ENCODE peak calls at places on chromosomes 3 and 15, in five cellular contexts. X is EH, P is kidney glomerular epithelial cell, A is lung, C is SHP77 treated with DMSO at 0.1 percent for 48 hours. V is an unnamed sample.
A peak's percentile ranks its signal among the peaks of the same experiment; 100 is the strongest.

GRCh38 chr3:41053220-41053619 is 146.1 kb upstream of the CTNNB1 start:
- DNase-seq in X (no peak), P (no peak), A (no peak), C (no peak), V (no peak)

GRCh38 chr15:32091505-32092380 is 61.4 kb downstream of the CHRNA7 start:
- DNase-seq in X (no peak), P (no peak), A (no peak), C (no peak), V (no peak)

GRCh38 chr3:113297281-113297680 is 85.9 kb downstream of the BOC start:
- DNase-seq in X (no peak), P (no peak), A (no peak), C (no peak), V (no peak)

GRCh38 chr3:48273594-48274211 is 32.8 kb downstream of the ZNF589 start:
- DNase-seq in X (peak; percentile 70), P (peak; percentile 38), A (peak; percentile 66), C (no peak), V (peak; percentile 34)

GRCh38 chr3:79019137-79019923 is 748.5 kb downstream of the ROBO1 start:
- DNase-seq in X (peak; percentile 93), P (peak; percentile 82), A (peak; percentile 79), C (peak; percentile 89), V (no peak)

GRCh38 chr15:99169769-99170311 is 65.0 kb downstream of the SYNM start:
- DNase-seq in X (peak; percentile 89), P (no peak), A (no peak), C (no peak), V (no peak)

GRCh38 chr15:54619180-54619579 is 577.6 kb downstream of the RSL24D1 start:
- DNase-seq in X (no peak), P (no peak), A (no peak), C (no peak), V (no peak)

GRCh38 chr3:182755308-182756106 is 37.8 kb upstream of the ATP11B start:
- DNase-seq in X (peak; percentile 20), P (no peak), A (no peak), C (no peak), V (no peak)

GRCh38 chr15:51131596-51132290 is 37.0 kb upstream of the TNFAIP8L3 start:
- DNase-seq in X (peak; percentile 35), P (no peak), A (no peak), C (no peak), V (no peak)

GRCh38 chr15:95448531-95449210 is 881.8 kb upstream of the NR2F2 start:
- DNase-seq in X (peak; percentile 75), P (peak; percentile 73), A (no peak), C (no peak), V (no peak)

GRCh38 chr15:77409259-77410156 is 10.4 kb downstream of the PEAK1 start:
- DNase-seq in X (peak; percentile 28), P (no peak), A (no peak), C (no peak), V (no peak)

GRCh38 chr15:59751552-59752413 is 62.7 kb upstream of the BNIP2 start:
- DNase-seq in X (no peak), P (no peak), A (no peak), C (no peak), V (no peak)

GRCh38 chr3:195159117-195159818 is 111.7 kb downstream of the XXYLT1 start:
- DNase-seq in X (no peak), P (no peak), A (no peak), C (no peak), V (no peak)

GRCh38 chr3:105976211-105976610 is 107.4 kb upstream of the CBLB start:
- DNase-seq in X (no peak), P (no peak), A (no peak), C (no peak), V (no peak)

GRCh38 chr3:68631810-68632545 is 300.4 kb downstream of the TAFA4 start:
- DNase-seq in X (no peak), P (no peak), A (no peak), C (no peak), V (no peak)

GRCh38 chr15:80105193-80105984 is 45.9 kb downstream of the ZFAND6 start:
- DNase-seq in X (peak; percentile 71), P (peak; percentile 21), A (no peak), C (no peak), V (no peak)

GRCh38 chr15:92878593-92879053 is 21.5 kb upstream of the CHD2 start:
- DNase-seq in X (no peak), P (no peak), A (no peak), C (peak; percentile 53), V (no peak)

GRCh38 chr3:140363801-140364200 is 314.1 kb upstream of the TRIM42 start:
- DNase-seq in X (no peak), P (peak; percentile 29), A (no peak), C (no peak), V (no peak)

GRCh38 chr15:96924570-96924969 is 594.1 kb downstream of the NR2F2 start:
- DNase-seq in X (no peak), P (no peak), A (no peak), C (no peak), V (no peak)

GRCh38 chr3:101868534-101869464 is 19.5 kb downstream of the NFKBIZ start:
- DNase-seq in X (peak; percentile 84), P (peak; percentile 76), A (peak; percentile 79), C (no peak), V (no peak)

GRCh38 chr15:70323111-70323851 is 225.6 kb upstream of the TLE3 start:
- DNase-seq in X (peak; percentile 69), P (no peak), A (no peak), C (no peak), V (no peak)

GRCh38 chr3:108546249-108546648 is 35.9 kb upstream of the MYH15 start:
- DNase-seq in X (no peak), P (no peak), A (no peak), C (no peak), V (no peak)

GRCh38 chr15:92631721-92632120 is 23.9 kb downstream of the FAM174B start:
- DNase-seq in X (no peak), P (no peak), A (no peak), C (no peak), V (no peak)

GRCh38 chr3:147680820-147681488 is 271.8 kb downstream of the ZIC1 start:
- DNase-seq in X (no peak), P (no peak), A (no peak), C (no peak), V (no peak)

GRCh38 chr3:123451186-123451585 is 2.3 kb upstream of the ADCY5 start:
- DNase-seq in X (no peak), P (no peak), A (no peak), C (no peak), V (no peak)

GRCh38 chr15:77773903-77774302 is 141.2 kb upstream of the LINGO1 start:
- DNase-seq in X (no peak), P (no peak), A (no peak), C (no peak), V (no peak)

GRCh38 chr15:78077053-78077859 is at the start of gene TBC1D2B:
- DNase-seq in X (peak; percentile 61), P (peak; percentile 58), A (peak; percentile 68), C (no peak), V (peak; percentile 69)

GRCh38 chr15:93048759-93049161 is 40.3 kb downstream of the RGMA start:
- DNase-seq in X (no peak), P (no peak), A (peak; percentile 78), C (no peak), V (no peak)

GRCh38 chr3:64061628-64062027 is 38.3 kb upstream of the PSMD6 start:
- DNase-seq in X (no peak), P (no peak), A (no peak), C (no peak), V (no peak)

GRCh38 chr3:60114191-60114590 is 1064.4 kb upstream of the CFAP20DC start:
- DNase-seq in X (no peak), P (no peak), A (no peak), C (no peak), V (no peak)

GRCh38 chr3:97161169-97161568 is 346.8 kb downstream of the EPHA6 start:
- DNase-seq in X (no peak), P (no peak), A (no peak), C (no peak), V (no peak)

GRCh38 chr3:110352841-110353595 is 718.6 kb upstream of the NECTIN3 start:
- DNase-seq in X (peak; percentile 71), P (no peak), A (no peak), C (no peak), V (no peak)

GRCh38 chr3:45182915-45183881 is 37.0 kb upstream of the CDCP1 start:
- DNase-seq in X (peak; percentile 73), P (peak; percentile 55), A (peak; percentile 66), C (no peak), V (no peak)

GRCh38 chr3:53074761-53075742 is 29.2 kb upstream of the SFMBT1 start:
- DNase-seq in X (no peak), P (no peak), A (no peak), C (no peak), V (no peak)

GRCh38 chr3:73508330-73508954 is 116.3 kb downstream of the PDZRN3 start:
- DNase-seq in X (peak; percentile 77), P (peak; percentile 73), A (peak; percentile 50), C (peak; percentile 43), V (peak; percentile 1)

GRCh38 chr3:196640501-196640968 is 1.0 kb downstream of the NRROS start:
- DNase-seq in X (no peak), P (no peak), A (no peak), C (no peak), V (no peak)

GRCh38 chr3:77799280-77799679 is 759.4 kb downstream of the ROBO2 start:
- DNase-seq in X (no peak), P (no peak), A (no peak), C (no peak), V (no peak)

GRCh38 chr3:57026918-57027317 is 33.5 kb upstream of the SPATA12 start:
- DNase-seq in X (peak; percentile 38), P (peak; percentile 18), A (no peak), C (no peak), V (no peak)

GRCh38 chr3:15348246-15348645 is 15.9 kb upstream of the SH3BP5 start:
- DNase-seq in X (no peak), P (no peak), A (no peak), C (no peak), V (no peak)